ENCODE peak calls at places on chromosome 19, in six cellular contexts. S is osteoblast; W is astrocyte; P is mammary epithelial cell; D is tibial artery; Y is CD8-positive, alpha-beta T cell. O is an unnamed sample.

GRCh38 chr19:36236304-36236945 is 21.5 kb downstream of the ZNF146 start:
- DNase-seq in S (no peak), W (no peak), P (no peak), D (no peak), Y (no peak), O (no peak)

GRCh38 chr19:18333680-18334079 is 6.7 kb upstream of the PGPEP1 start:
- DNase-seq in S (no peak), W (no peak), P (no peak), D (no peak), Y (no peak), O (no peak)

GRCh38 chr19:14147797-14148605 is 11.6 kb upstream of the ASF1B start:
- DNase-seq in S (peak; percentile 99), W (peak; percentile 22), P (peak; percentile 17), D (peak; percentile 74), Y (peak; percentile 32), O (peak; percentile 50)

GRCh38 chr19:41195675-41196497 is 2.9 kb downstream of the CYP2S1 start:
- DNase-seq in S (peak; percentile 91), W (no peak), P (peak; percentile 57), D (no peak), Y (no peak), O (peak; percentile 37)

GRCh38 chr19:45972081-45972943 is 1.4 kb downstream of the NOVA2 start:
- DNase-seq in S (peak; percentile 83), W (no peak), P (no peak), D (peak; percentile 24), Y (peak; percentile 8), O (no peak)

GRCh38 chr19:13118424-13119193 is 545 bp downstream of the NACC1 start:
- DNase-seq in S (peak; percentile 92), W (peak; percentile 30), P (peak; percentile 42), D (no peak), Y (no peak), O (peak; percentile 78)

GRCh38 chr19:45852145-45852750 is 10.7 kb downstream of the SYMPK start:
- DNase-seq in S (peak; percentile 86), W (peak; percentile 27), P (no peak), D (no peak), Y (no peak), O (no peak)

GRCh38 chr19:35833972-35834371 is 18.3 kb downstream of the NPHS1 start:
- DNase-seq in S (no peak), W (no peak), P (no peak), D (no peak), Y (no peak), O (no peak)

GRCh38 chr19:35114656-35115537 is 726 bp upstream of the FXYD3 start:
- DNase-seq in S (peak; percentile 97), W (no peak), P (peak; percentile 68), D (peak; percentile 68), Y (peak; percentile 57), O (peak; percentile 69)

GRCh38 chr19:44764975-44765948 is 12.4 kb upstream of the CBLC start:
- DNase-seq in S (peak; percentile 87), W (no peak), P (no peak), D (no peak), Y (no peak), O (no peak)

GRCh38 chr19:46426506-46427162 is 2.1 kb downstream of the PNMA8C start:
- DNase-seq in S (peak; percentile 94), W (peak; percentile 51), P (no peak), D (peak; percentile 67), Y (no peak), O (peak; percentile 63)

GRCh38 chr19:53881482-53882390 is at the start of gene PRKCG:
- DNase-seq in S (peak; percentile 85), W (no peak), P (peak; percentile 41), D (no peak), Y (peak; percentile 43), O (no peak)

GRCh38 chr19:7507884-7508283 is 8.0 kb upstream of the ZNF358 start:
- DNase-seq in S (peak; percentile 98), W (peak; percentile 65), P (peak; percentile 76), D (peak; percentile 82), Y (no peak), O (peak; percentile 57)

GRCh38 chr19:12777217-12778019 is 2.1 kb upstream of the HOOK2 start:
- DNase-seq in S (peak; percentile 99), W (no peak), P (peak; percentile 63), D (peak; percentile 82), Y (peak; percentile 75), O (peak; percentile 87)

GRCh38 chr19:50909240-50910070 is 1.7 kb downstream of the KLK4 start:
- DNase-seq in S (peak; percentile 91), W (no peak), P (peak; percentile 39), D (no peak), Y (no peak), O (peak; percentile 79)

GRCh38 chr19:2097330-2098327 is 914 bp downstream of the IZUMO4 start:
- DNase-seq in S (no peak), W (no peak), P (no peak), D (peak; percentile 32), Y (no peak), O (peak; percentile 68)

GRCh38 chr19:15222738-15223648 is 9.3 kb downstream of the EPHX3 start:
- DNase-seq in S (peak; percentile 100), W (peak; percentile 88), P (peak; percentile 80), D (peak; percentile 90), Y (peak; percentile 62), O (peak; percentile 95)

GRCh38 chr19:18431351-18432197 is 6.4 kb downstream of the ISYNA1 start:
- DNase-seq in S (no peak), W (no peak), P (no peak), D (no peak), Y (no peak), O (no peak)

GRCh38 chr19:45621389-45621788 is 17.8 kb downstream of the EML2 start:
- DNase-seq in S (no peak), W (no peak), P (no peak), D (no peak), Y (no peak), O (no peak)

GRCh38 chr19:36604656-36605100 is 435 bp upstream of the ZNF382 start:
- DNase-seq in S (peak; percentile 89), W (peak; percentile 37), P (peak; percentile 45), D (peak; percentile 49), Y (peak; percentile 80), O (peak; percentile 77)

GRCh38 chr19:29823581-29824330 is 12.0 kb downstream of the CCNE1 start:
- DNase-seq in S (no peak), W (no peak), P (no peak), D (no peak), Y (no peak), O (no peak)

GRCh38 chr19:5326986-5327623 is 13.5 kb downstream of the PTPRS start:
- DNase-seq in S (peak; percentile 15), W (no peak), P (no peak), D (no peak), Y (no peak), O (no peak)
- TF ChIP-seq CTCF in S (no peak), W (no peak), P (no peak), D (no peak), Y (no peak), O (no peak)

GRCh38 chr19:48628486-48629296 is 8.5 kb downstream of the DBP start:
- DNase-seq in S (peak; percentile 68), W (no peak), P (no peak), D (no peak), Y (no peak), O (no peak)

GRCh38 chr19:48631254-48631653 is 5.9 kb downstream of the DBP start:
- DNase-seq in S (peak; percentile 89), W (no peak), P (no peak), D (no peak), Y (no peak), O (peak; percentile 20)

GRCh38 chr19:48629297-48629598 is 7.9 kb downstream of the DBP start:
- DNase-seq in S (no peak), W (no peak), P (no peak), D (no peak), Y (no peak), O (no peak)

GRCh38 chr19:48630289-48631036 is 6.7 kb downstream of the DBP start:
- DNase-seq in S (peak; percentile 83), W (no peak), P (no peak), D (peak; percentile 74), Y (no peak), O (no peak)

DNA sequence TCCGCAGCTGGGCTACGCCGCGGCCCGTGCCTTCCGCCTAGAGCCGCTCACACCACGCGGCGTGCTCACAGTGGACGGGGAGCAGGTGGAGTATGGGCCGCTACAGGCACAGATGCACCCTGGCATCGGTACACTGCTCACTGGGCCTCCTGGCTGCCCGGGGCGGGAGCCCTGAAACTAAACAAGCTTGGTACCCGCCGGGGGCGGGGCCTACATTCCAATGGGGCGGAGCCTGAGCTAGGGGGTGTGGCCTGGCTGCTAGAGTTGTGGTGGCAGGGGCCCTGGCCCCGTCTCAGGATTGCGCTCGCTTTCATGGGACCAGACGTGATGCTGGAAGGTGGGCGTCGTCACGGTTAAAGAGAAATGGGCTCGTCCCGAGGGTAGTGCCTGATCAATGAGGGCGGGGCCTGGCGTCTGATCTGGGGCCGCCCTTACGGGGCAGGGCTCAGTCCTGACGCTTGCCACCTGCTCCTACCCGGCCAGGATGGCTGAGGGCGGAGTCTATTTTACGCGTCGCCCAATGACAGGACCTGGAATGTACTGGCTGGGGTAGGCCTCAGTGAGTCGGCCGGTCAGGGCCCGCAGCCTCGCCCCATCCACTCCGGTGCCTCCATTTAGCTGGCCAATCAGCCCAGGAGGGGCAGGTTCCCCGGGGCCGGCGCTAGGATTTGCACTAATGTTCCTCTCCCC is 7.4 kb downstream of the DBP start:
- DNase-seq in S (peak; percentile 89), W (peak; percentile 64), P (no peak), D (no peak), Y (no peak), O (peak; percentile 25)
- H3K4me3 ChIP-seq in S (no peak overlapping the region), W (peak overlapping the region; percentile 11), P (no peak overlapping the region), D (no peak overlapping the region), Y (no peak overlapping the region), O (no peak overlapping the region)

DNA sequence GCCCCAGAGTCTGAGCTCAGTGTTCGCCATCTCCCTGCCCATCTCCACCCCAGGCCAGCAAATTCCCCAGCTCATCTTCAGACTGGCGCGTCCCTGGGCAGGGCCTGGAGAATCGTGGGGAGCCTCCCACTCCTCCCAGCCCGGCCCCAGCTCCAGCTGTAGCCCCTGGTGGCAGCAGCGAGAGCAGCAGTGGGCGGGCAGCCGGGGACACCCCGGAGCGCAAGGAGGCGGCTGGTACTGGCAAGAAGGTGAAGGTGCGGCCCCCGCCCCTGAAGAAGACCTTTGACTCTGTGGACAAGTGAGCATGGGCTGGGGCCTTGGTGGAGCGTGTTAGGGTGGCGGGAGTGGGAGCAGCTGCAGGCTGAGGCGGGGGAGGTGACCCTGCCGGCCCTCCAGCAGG is 8.4 kb upstream of the PRR19 start:
- DNase-seq in S (no peak), W (no peak), P (no peak), D (no peak), Y (no peak), O (no peak)
- TF ChIP-seq CTCF in S (no peak), W (no peak), P (no peak), D (no peak), Y (no peak), O (no peak)

DNA sequence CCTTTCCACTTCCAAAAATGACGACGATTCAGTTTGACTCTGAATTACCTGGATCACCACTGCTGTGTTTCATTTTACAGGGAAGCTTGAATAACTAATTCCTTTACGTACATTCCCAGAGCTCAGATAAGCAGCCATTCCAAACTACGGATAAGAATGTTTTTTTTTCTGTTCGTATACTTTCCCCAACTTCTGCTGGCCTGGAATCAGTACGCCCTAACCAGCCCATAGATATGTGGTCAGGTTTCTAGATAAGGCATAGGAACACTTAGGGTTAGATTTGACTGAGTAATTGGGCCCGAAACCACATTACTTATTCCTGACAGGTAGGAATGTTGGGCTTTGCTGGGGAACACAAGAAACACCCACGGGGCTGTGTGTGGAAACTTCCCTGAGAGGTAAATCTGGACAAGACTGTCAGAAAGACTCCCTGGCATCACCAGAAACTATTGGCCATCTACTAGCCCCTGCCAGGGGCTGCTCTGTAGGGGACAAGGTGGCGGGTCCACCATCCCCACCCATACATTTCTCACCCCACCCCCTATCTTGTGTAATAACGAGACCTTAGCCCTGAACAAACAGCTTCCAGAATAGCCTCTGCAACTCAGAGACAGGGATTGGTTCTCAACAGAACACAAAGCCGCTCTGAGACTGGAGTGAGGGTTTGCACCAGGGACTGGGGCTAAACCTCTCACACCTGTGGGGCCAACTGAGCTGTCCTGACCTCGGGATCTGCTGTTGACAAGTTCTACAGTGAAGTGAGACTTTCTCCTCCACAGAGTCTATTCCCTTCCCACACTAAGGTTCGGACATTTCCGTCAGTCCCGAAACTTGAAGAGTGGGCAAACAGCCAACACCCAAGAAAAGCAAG is 15.6 kb downstream of the RHPN2 start:
- DNase-seq in S (peak; percentile 49), W (peak; percentile 92), P (peak; percentile 72), D (no peak), Y (no peak), O (no peak)
- H3K4me3 ChIP-seq in S (no peak overlapping the region), W (no peak overlapping the region), P (no peak overlapping the region), D (no peak overlapping the region), Y (no peak overlapping the region), O (no peak overlapping the region)

O was measured in GM12865.